ENCODE peak calls at places on chromosome 21, in five cellular contexts. P, E, G, M and X are unnamed samples.

GRCh38 chr21:37281993-37282392 is 14.9 kb upstream of the VPS26C start:
- DNase-seq in P (no peak), E (no peak), G (no peak), M (no peak), X (no peak)

GRCh38 chr21:44582980-44583799 is 2.8 kb upstream of the KRTAP10-5 start:
- DNase-seq in P (no peak), E (no peak), G (no peak), M (no peak), X (no peak)

GRCh38 chr21:45294509-45295291 is 7.0 kb upstream of the POFUT2 start:
- DNase-seq in P (peak), E (peak), G (peak), M (peak), X (no peak)

GRCh38 chr21:15249285-15249993 is 184.6 kb upstream of the NRIP1 start:
- DNase-seq in P (no peak), E (no peak), G (no peak), M (no peak), X (no peak)

GRCh38 chr21:44568667-44569556 is 4.6 kb upstream of the KRTAP10-4 start:
- DNase-seq in P (peak), E (no peak), G (peak), M (no peak), X (no peak)

GRCh38 chr21:27101533-27101932 is 134.6 kb upstream of the ADAMTS5 start:
- DNase-seq in P (no peak), E (no peak), G (no peak), M (no peak), X (no peak)

GRCh38 chr21:43302769-43303168 is 124.2 kb downstream of the SIK1 start:
- DNase-seq in P (no peak), E (no peak), G (peak), M (no peak), X (no peak)

GRCh38 chr21:46061950-46062349 is 36.0 kb upstream of the COL6A2 start:
- DNase-seq in P (no peak), E (no peak), G (peak), M (no peak), X (no peak)

GRCh38 chr21:44599264-44600029 is 950 bp upstream of the KRTAP10-7 start:
- DNase-seq in P (no peak), E (no peak), G (no peak), M (no peak), X (no peak)

GRCh38 chr21:18622383-18622782 is 218.8 kb upstream of the TMPRSS15 start:
- DNase-seq in P (no peak), E (no peak), G (no peak), M (no peak), X (no peak)

GRCh38 chr21:21165063-21165645 is 166.9 kb downstream of the NCAM2 start:
- DNase-seq in P (peak), E (peak), G (no peak), M (no peak), X (no peak)

GRCh38 chr21:42593007-42593814 is 60.2 kb upstream of the PDE9A start:
- DNase-seq in P (peak), E (no peak), G (peak), M (peak), X (peak)

GRCh38 chr21:34156957-34157356 is 83.6 kb downstream of the MRPS6 start:
- DNase-seq in P (no peak), E (no peak), G (no peak), M (no peak), X (no peak)

GRCh38 chr21:42818328-42818749 is 61.0 kb downstream of the WDR4 start:
- DNase-seq in P (peak), E (no peak), G (peak), M (peak), X (peak)